ENCODE peak calls at places on chromosomes 11 and 22, in eight cellular contexts. One of them, this sample, is unnamed.

GRCh38 chr11:2688381-2689231 is 11.2 kb downstream of the KCNQ1OT1 start:
- DNase-seq in T-cell: no peak
- DNase-seq in ELR: no peak
- DNase-seq in NCI-H510A treated with DMSO at 0.1 percent for 48 hours: no peak
- DNase-seq in activated T-cell treated with anti-CD3 and anti-CD28 coated beads, Interleukin-2, amount 50 U/mL, for 4 hours: no peak
- DNase-seq in immature natural killer cell: no peak
- DNase-seq in NCI-H2171 treated with DMSO at 0.1 percent for 48 hours: no peak
- DNase-seq in NCI-H69: no peak
- DNase-seq in this sample: no peak

GRCh38 chr22:28594076-28594783 is 85.4 kb downstream of the TTC28 start:
- DNase-seq in ELR: no peak
- DNase-seq in immature natural killer cell: no peak
- DNase-seq in NCI-H510A treated with DMSO at 0.1 percent for 48 hours: no peak
- DNase-seq in NCI-H2171 treated with DMSO at 0.1 percent for 48 hours: peak
- DNase-seq in NCI-H69: peak
- DNase-seq in activated T-cell treated with anti-CD3 and anti-CD28 coated beads, Interleukin-2, amount 50 U/mL, for 4 hours: no peak
- DNase-seq in T-cell: no peak
- DNase-seq in this sample: no peak

GRCh38 chr11:4884341-4884740 is 2.6 kb downstream of the OR51T1 start:
- DNase-seq in NCI-H2171 treated with DMSO at 0.1 percent for 48 hours: no peak
- DNase-seq in T-cell: no peak
- DNase-seq in NCI-H510A treated with DMSO at 0.1 percent for 48 hours: no peak
- DNase-seq in activated T-cell treated with anti-CD3 and anti-CD28 coated beads, Interleukin-2, amount 50 U/mL, for 4 hours: no peak
- DNase-seq in NCI-H69: peak
- DNase-seq in ELR: no peak
- DNase-seq in immature natural killer cell: no peak
- DNase-seq in this sample: no peak

GRCh38 chr11:88695701-88696414 is 358.3 kb upstream of the CTSC start:
- DNase-seq in activated T-cell treated with anti-CD3 and anti-CD28 coated beads, Interleukin-2, amount 50 U/mL, for 4 hours: no peak
- DNase-seq in immature natural killer cell: no peak
- DNase-seq in ELR: no peak
- DNase-seq in T-cell: no peak
- DNase-seq in NCI-H510A treated with DMSO at 0.1 percent for 48 hours: no peak
- DNase-seq in NCI-H2171 treated with DMSO at 0.1 percent for 48 hours: no peak
- DNase-seq in NCI-H69: peak
- DNase-seq in this sample: no peak

GRCh38 chr11:133678211-133678610 is 145.9 kb upstream of the OPCML start:
- DNase-seq in NCI-H2171 treated with DMSO at 0.1 percent for 48 hours: no peak
- DNase-seq in T-cell: no peak
- DNase-seq in ELR: no peak
- DNase-seq in NCI-H510A treated with DMSO at 0.1 percent for 48 hours: no peak
- DNase-seq in immature natural killer cell: no peak
- DNase-seq in activated T-cell treated with anti-CD3 and anti-CD28 coated beads, Interleukin-2, amount 50 U/mL, for 4 hours: no peak
- DNase-seq in NCI-H69: no peak
- DNase-seq in this sample: no peak

GRCh38 chr11:117995472-117995871 is 9.3 kb downstream of the IL10RA start:
- DNase-seq in NCI-H2171 treated with DMSO at 0.1 percent for 48 hours: no peak
- DNase-seq in activated T-cell treated with anti-CD3 and anti-CD28 coated beads, Interleukin-2, amount 50 U/mL, for 4 hours: no peak
- DNase-seq in NCI-H69: no peak
- DNase-seq in immature natural killer cell: no peak
- DNase-seq in T-cell: no peak
- DNase-seq in NCI-H510A treated with DMSO at 0.1 percent for 48 hours: no peak
- DNase-seq in ELR: no peak
- DNase-seq in this sample: no peak

GRCh38 chr11:44311339-44312261 is 1.7 kb upstream of the ALX4 start:
- DNase-seq in NCI-H510A treated with DMSO at 0.1 percent for 48 hours: no peak
- DNase-seq in activated T-cell treated with anti-CD3 and anti-CD28 coated beads, Interleukin-2, amount 50 U/mL, for 4 hours: no peak
- DNase-seq in NCI-H2171 treated with DMSO at 0.1 percent for 48 hours: no peak
- DNase-seq in T-cell: no peak
- DNase-seq in ELR: no peak
- DNase-seq in NCI-H69: no peak
- DNase-seq in immature natural killer cell: no peak
- DNase-seq in this sample: no peak

GRCh38 chr11:93718057-93718563 is 23.2 kb downstream of the TAF1D start:
- DNase-seq in activated T-cell treated with anti-CD3 and anti-CD28 coated beads, Interleukin-2, amount 50 U/mL, for 4 hours: no peak
- DNase-seq in ELR: no peak
- DNase-seq in NCI-H2171 treated with DMSO at 0.1 percent for 48 hours: no peak
- DNase-seq in T-cell: no peak
- DNase-seq in immature natural killer cell: peak
- DNase-seq in NCI-H510A treated with DMSO at 0.1 percent for 48 hours: no peak
- DNase-seq in NCI-H69: no peak
- DNase-seq in this sample: no peak

GRCh38 chr11:91664521-91664920 is 560.1 kb upstream of the FAT3 start:
- DNase-seq in activated T-cell treated with anti-CD3 and anti-CD28 coated beads, Interleukin-2, amount 50 U/mL, for 4 hours: no peak
- DNase-seq in NCI-H69: peak
- DNase-seq in ELR: no peak
- DNase-seq in immature natural killer cell: no peak
- DNase-seq in T-cell: no peak
- DNase-seq in NCI-H2171 treated with DMSO at 0.1 percent for 48 hours: no peak
- DNase-seq in NCI-H510A treated with DMSO at 0.1 percent for 48 hours: no peak
- DNase-seq in this sample: no peak

GRCh38 chr11:36361901-36362391 is 65.9 kb downstream of the PRR5L start:
- DNase-seq in ELR: peak
- DNase-seq in activated T-cell treated with anti-CD3 and anti-CD28 coated beads, Interleukin-2, amount 50 U/mL, for 4 hours: no peak
- DNase-seq in T-cell: no peak
- DNase-seq in NCI-H69: no peak
- DNase-seq in NCI-H510A treated with DMSO at 0.1 percent for 48 hours: no peak
- DNase-seq in immature natural killer cell: no peak
- DNase-seq in NCI-H2171 treated with DMSO at 0.1 percent for 48 hours: no peak
- DNase-seq in this sample: peak

GRCh38 chr11:117613521-117613920 is 183.5 kb downstream of the DSCAML1 start:
- DNase-seq in NCI-H2171 treated with DMSO at 0.1 percent for 48 hours: no peak
- DNase-seq in activated T-cell treated with anti-CD3 and anti-CD28 coated beads, Interleukin-2, amount 50 U/mL, for 4 hours: no peak
- DNase-seq in immature natural killer cell: no peak
- DNase-seq in NCI-H69: peak
- DNase-seq in ELR: no peak
- DNase-seq in NCI-H510A treated with DMSO at 0.1 percent for 48 hours: no peak
- DNase-seq in T-cell: no peak
- DNase-seq in this sample: no peak

GRCh38 chr11:61769169-61769920 is 16.9 kb downstream of the MYRF start:
- DNase-seq in T-cell: no peak
- DNase-seq in activated T-cell treated with anti-CD3 and anti-CD28 coated beads, Interleukin-2, amount 50 U/mL, for 4 hours: no peak
- DNase-seq in NCI-H2171 treated with DMSO at 0.1 percent for 48 hours: no peak
- DNase-seq in NCI-H69: no peak
- DNase-seq in NCI-H510A treated with DMSO at 0.1 percent for 48 hours: no peak
- DNase-seq in immature natural killer cell: no peak
- DNase-seq in ELR: peak
- DNase-seq in this sample: no peak

GRCh38 chr22:50456466-50457234 is 18.2 kb downstream of the SBF1 start:
- DNase-seq in NCI-H2171 treated with DMSO at 0.1 percent for 48 hours: no peak
- DNase-seq in NCI-H69: no peak
- DNase-seq in NCI-H510A treated with DMSO at 0.1 percent for 48 hours: no peak
- DNase-seq in immature natural killer cell: no peak
- DNase-seq in ELR: no peak
- DNase-seq in activated T-cell treated with anti-CD3 and anti-CD28 coated beads, Interleukin-2, amount 50 U/mL, for 4 hours: no peak
- DNase-seq in T-cell: no peak
- DNase-seq in this sample: no peak

GRCh38 chr11:134397304-134398078 is 14.6 kb downstream of the B3GAT1 start:
- DNase-seq in NCI-H2171 treated with DMSO at 0.1 percent for 48 hours: no peak
- DNase-seq in immature natural killer cell: no peak
- DNase-seq in activated T-cell treated with anti-CD3 and anti-CD28 coated beads, Interleukin-2, amount 50 U/mL, for 4 hours: no peak
- DNase-seq in ELR: no peak
- DNase-seq in NCI-H69: no peak
- DNase-seq in T-cell: no peak
- DNase-seq in NCI-H510A treated with DMSO at 0.1 percent for 48 hours: no peak
- DNase-seq in this sample: no peak

GRCh38 chr22:46754110-46754799 is 8.2 kb upstream of the TBC1D22A start:
- DNase-seq in NCI-H69: peak
- DNase-seq in immature natural killer cell: peak
- DNase-seq in NCI-H510A treated with DMSO at 0.1 percent for 48 hours: no peak
- DNase-seq in ELR: peak
- DNase-seq in activated T-cell treated with anti-CD3 and anti-CD28 coated beads, Interleukin-2, amount 50 U/mL, for 4 hours: peak
- DNase-seq in T-cell: no peak
- DNase-seq in NCI-H2171 treated with DMSO at 0.1 percent for 48 hours: no peak
- DNase-seq in this sample: peak

GRCh38 chr11:37450613-37451012 is 852.6 kb upstream of the RAG2 start:
- DNase-seq in ELR: no peak
- DNase-seq in NCI-H2171 treated with DMSO at 0.1 percent for 48 hours: no peak
- DNase-seq in NCI-H69: no peak
- DNase-seq in activated T-cell treated with anti-CD3 and anti-CD28 coated beads, Interleukin-2, amount 50 U/mL, for 4 hours: no peak
- DNase-seq in T-cell: no peak
- DNase-seq in NCI-H510A treated with DMSO at 0.1 percent for 48 hours: no peak
- DNase-seq in immature natural killer cell: peak
- DNase-seq in this sample: no peak

GRCh38 chr22:50504245-50505211 is 3.0 kb downstream of the LMF2 start:
- DNase-seq in NCI-H2171 treated with DMSO at 0.1 percent for 48 hours: peak
- DNase-seq in activated T-cell treated with anti-CD3 and anti-CD28 coated beads, Interleukin-2, amount 50 U/mL, for 4 hours: no peak
- DNase-seq in ELR: no peak
- DNase-seq in immature natural killer cell: no peak
- DNase-seq in T-cell: no peak
- DNase-seq in NCI-H69: no peak
- DNase-seq in NCI-H510A treated with DMSO at 0.1 percent for 48 hours: no peak
- DNase-seq in this sample: no peak

GRCh38 chr11:69598147-69598546 is 42.8 kb upstream of the CCND1 start:
- DNase-seq in NCI-H69: no peak
- DNase-seq in activated T-cell treated with anti-CD3 and anti-CD28 coated beads, Interleukin-2, amount 50 U/mL, for 4 hours: no peak
- DNase-seq in ELR: peak
- DNase-seq in NCI-H2171 treated with DMSO at 0.1 percent for 48 hours: no peak
- DNase-seq in immature natural killer cell: no peak
- DNase-seq in T-cell: no peak
- DNase-seq in NCI-H510A treated with DMSO at 0.1 percent for 48 hours: no peak
- DNase-seq in this sample: no peak

GRCh38 chr11:61384271-61385242 is 7.8 kb upstream of the TMEM216 start:
- DNase-seq in NCI-H69: peak
- DNase-seq in activated T-cell treated with anti-CD3 and anti-CD28 coated beads, Interleukin-2, amount 50 U/mL, for 4 hours: no peak
- DNase-seq in T-cell: no peak
- DNase-seq in ELR: peak
- DNase-seq in NCI-H510A treated with DMSO at 0.1 percent for 48 hours: no peak
- DNase-seq in immature natural killer cell: no peak
- DNase-seq in NCI-H2171 treated with DMSO at 0.1 percent for 48 hours: peak
- DNase-seq in this sample: no peak

GRCh38 chr22:22480940-22481339 is 27.6 kb downstream of the ZNF280B start:
- DNase-seq in activated T-cell treated with anti-CD3 and anti-CD28 coated beads, Interleukin-2, amount 50 U/mL, for 4 hours: no peak
- DNase-seq in ELR: no peak
- DNase-seq in immature natural killer cell: no peak
- DNase-seq in NCI-H510A treated with DMSO at 0.1 percent for 48 hours: no peak
- DNase-seq in NCI-H2171 treated with DMSO at 0.1 percent for 48 hours: no peak
- DNase-seq in T-cell: no peak
- DNase-seq in NCI-H69: no peak
- DNase-seq in this sample: no peak

GRCh38 chr22:30116362-30117117 is 36.3 kb downstream of the HORMAD2 start:
- DNase-seq in immature natural killer cell: no peak
- DNase-seq in ELR: peak
- DNase-seq in activated T-cell treated with anti-CD3 and anti-CD28 coated beads, Interleukin-2, amount 50 U/mL, for 4 hours: no peak
- DNase-seq in T-cell: no peak
- DNase-seq in NCI-H2171 treated with DMSO at 0.1 percent for 48 hours: no peak
- DNase-seq in NCI-H69: peak
- DNase-seq in NCI-H510A treated with DMSO at 0.1 percent for 48 hours: peak
- DNase-seq in this sample: no peak

GRCh38 chr11:75197512-75198277 is 42.9 kb upstream of the TPBGL start:
- DNase-seq in NCI-H69: no peak
- DNase-seq in activated T-cell treated with anti-CD3 and anti-CD28 coated beads, Interleukin-2, amount 50 U/mL, for 4 hours: no peak
- DNase-seq in NCI-H510A treated with DMSO at 0.1 percent for 48 hours: no peak
- DNase-seq in NCI-H2171 treated with DMSO at 0.1 percent for 48 hours: no peak
- DNase-seq in T-cell: no peak
- DNase-seq in ELR: no peak
- DNase-seq in immature natural killer cell: no peak
- DNase-seq in this sample: no peak

GRCh38 chr11:60087239-60087638 is 1.2 kb upstream of the MS4A2 start:
- DNase-seq in ELR: no peak
- DNase-seq in T-cell: no peak
- DNase-seq in NCI-H69: no peak
- DNase-seq in immature natural killer cell: no peak
- DNase-seq in NCI-H2171 treated with DMSO at 0.1 percent for 48 hours: no peak
- DNase-seq in NCI-H510A treated with DMSO at 0.1 percent for 48 hours: no peak
- DNase-seq in activated T-cell treated with anti-CD3 and anti-CD28 coated beads, Interleukin-2, amount 50 U/mL, for 4 hours: no peak
- DNase-seq in this sample: no peak

GRCh38 chr22:49236541-49237075 is 591.1 kb downstream of the BRD1 start:
- DNase-seq in ELR: no peak
- DNase-seq in T-cell: no peak
- DNase-seq in NCI-H69: no peak
- DNase-seq in immature natural killer cell: no peak
- DNase-seq in NCI-H2171 treated with DMSO at 0.1 percent for 48 hours: no peak
- DNase-seq in activated T-cell treated with anti-CD3 and anti-CD28 coated beads, Interleukin-2, amount 50 U/mL, for 4 hours: no peak
- DNase-seq in NCI-H510A treated with DMSO at 0.1 percent for 48 hours: no peak
- DNase-seq in this sample: no peak

GRCh38 chr11:84853841-84854497 is 773.2 kb downstream of the DLG2 start:
- DNase-seq in ELR: no peak
- DNase-seq in immature natural killer cell: no peak
- DNase-seq in activated T-cell treated with anti-CD3 and anti-CD28 coated beads, Interleukin-2, amount 50 U/mL, for 4 hours: no peak
- DNase-seq in NCI-H510A treated with DMSO at 0.1 percent for 48 hours: no peak
- DNase-seq in T-cell: no peak
- DNase-seq in NCI-H69: no peak
- DNase-seq in NCI-H2171 treated with DMSO at 0.1 percent for 48 hours: no peak
- DNase-seq in this sample: no peak

GRCh38 chr22:19105867-19106802 is 16.1 kb downstream of the DGCR2 start:
- DNase-seq in T-cell: peak
- DNase-seq in NCI-H510A treated with DMSO at 0.1 percent for 48 hours: no peak
- DNase-seq in immature natural killer cell: peak
- DNase-seq in activated T-cell treated with anti-CD3 and anti-CD28 coated beads, Interleukin-2, amount 50 U/mL, for 4 hours: peak
- DNase-seq in NCI-H2171 treated with DMSO at 0.1 percent for 48 hours: no peak
- DNase-seq in ELR: no peak
- DNase-seq in NCI-H69: peak
- DNase-seq in this sample: no peak

GRCh38 chr11:28139848-28140415 is 31.7 kb downstream of the METTL15 start:
- DNase-seq in NCI-H510A treated with DMSO at 0.1 percent for 48 hours: no peak
- DNase-seq in activated T-cell treated with anti-CD3 and anti-CD28 coated beads, Interleukin-2, amount 50 U/mL, for 4 hours: no peak
- DNase-seq in NCI-H69: no peak
- DNase-seq in ELR: no peak
- DNase-seq in immature natural killer cell: no peak
- DNase-seq in NCI-H2171 treated with DMSO at 0.1 percent for 48 hours: no peak
- DNase-seq in T-cell: no peak
- DNase-seq in this sample: no peak

GRCh38 chr11:71241721-71242259 is 10.6 kb downstream of the SHANK2 start:
- DNase-seq in ELR: no peak
- DNase-seq in activated T-cell treated with anti-CD3 and anti-CD28 coated beads, Interleukin-2, amount 50 U/mL, for 4 hours: no peak
- DNase-seq in T-cell: no peak
- DNase-seq in NCI-H510A treated with DMSO at 0.1 percent for 48 hours: no peak
- DNase-seq in NCI-H69: no peak
- DNase-seq in immature natural killer cell: no peak
- DNase-seq in NCI-H2171 treated with DMSO at 0.1 percent for 48 hours: no peak
- DNase-seq in this sample: no peak

GRCh38 chr11:70933986-70934583 is 318.3 kb downstream of the SHANK2 start:
- DNase-seq in NCI-H2171 treated with DMSO at 0.1 percent for 48 hours: no peak
- DNase-seq in NCI-H69: no peak
- DNase-seq in NCI-H510A treated with DMSO at 0.1 percent for 48 hours: no peak
- DNase-seq in immature natural killer cell: no peak
- DNase-seq in ELR: no peak
- DNase-seq in T-cell: no peak
- DNase-seq in activated T-cell treated with anti-CD3 and anti-CD28 coated beads, Interleukin-2, amount 50 U/mL, for 4 hours: no peak
- DNase-seq in this sample: no peak

GRCh38 chr11:17791144-17791543 is 56.6 kb downstream of the KCNC1 start:
- DNase-seq in NCI-H2171 treated with DMSO at 0.1 percent for 48 hours: no peak
- DNase-seq in NCI-H510A treated with DMSO at 0.1 percent for 48 hours: no peak
- DNase-seq in ELR: no peak
- DNase-seq in activated T-cell treated with anti-CD3 and anti-CD28 coated beads, Interleukin-2, amount 50 U/mL, for 4 hours: no peak
- DNase-seq in NCI-H69: peak
- DNase-seq in immature natural killer cell: no peak
- DNase-seq in T-cell: no peak
- DNase-seq in this sample: no peak

GRCh38 chr11:44954051-44954906 is 3.6 kb upstream of the TP53I11 start:
- DNase-seq in T-cell: no peak
- DNase-seq in ELR: no peak
- DNase-seq in NCI-H69: peak
- DNase-seq in NCI-H510A treated with DMSO at 0.1 percent for 48 hours: no peak
- DNase-seq in activated T-cell treated with anti-CD3 and anti-CD28 coated beads, Interleukin-2, amount 50 U/mL, for 4 hours: no peak
- DNase-seq in immature natural killer cell: no peak
- DNase-seq in NCI-H2171 treated with DMSO at 0.1 percent for 48 hours: peak
- DNase-seq in this sample: no peak

GRCh38 chr22:21696115-21696514 is 30.3 kb downstream of the PPIL2 start:
- DNase-seq in T-cell: no peak
- DNase-seq in NCI-H69: no peak
- DNase-seq in immature natural killer cell: no peak
- DNase-seq in NCI-H2171 treated with DMSO at 0.1 percent for 48 hours: no peak
- DNase-seq in NCI-H510A treated with DMSO at 0.1 percent for 48 hours: no peak
- DNase-seq in ELR: no peak
- DNase-seq in activated T-cell treated with anti-CD3 and anti-CD28 coated beads, Interleukin-2, amount 50 U/mL, for 4 hours: no peak
- DNase-seq in this sample: no peak

GRCh38 chr22:46574993-46575914 is 37.8 kb upstream of the CELSR1 start:
- DNase-seq in ELR: no peak
- DNase-seq in NCI-H69: peak
- DNase-seq in immature natural killer cell: no peak
- DNase-seq in NCI-H2171 treated with DMSO at 0.1 percent for 48 hours: no peak
- DNase-seq in activated T-cell treated with anti-CD3 and anti-CD28 coated beads, Interleukin-2, amount 50 U/mL, for 4 hours: no peak
- DNase-seq in NCI-H510A treated with DMSO at 0.1 percent for 48 hours: no peak
- DNase-seq in T-cell: no peak
- DNase-seq in this sample: no peak

GRCh38 chr11:78424334-78425270 is 7.0 kb upstream of the GAB2 start:
- DNase-seq in NCI-H510A treated with DMSO at 0.1 percent for 48 hours: no peak
- DNase-seq in ELR: no peak
- DNase-seq in activated T-cell treated with anti-CD3 and anti-CD28 coated beads, Interleukin-2, amount 50 U/mL, for 4 hours: no peak
- DNase-seq in T-cell: no peak
- DNase-seq in NCI-H69: peak
- DNase-seq in immature natural killer cell: no peak
- DNase-seq in NCI-H2171 treated with DMSO at 0.1 percent for 48 hours: no peak
- DNase-seq in this sample: no peak

This sample was measured in NCI-H460.